ENCODE peak calls at places on chromosomes 12 and 14, in seven cellular contexts. One of them, this sample, is unnamed.
A peak's percentile ranks its signal among the peaks of the same experiment; 100 is the strongest.

GRCh38 chr12:45232771-45233372 is 17.0 kb downstream of the ANO6 start:
- DNase-seq in astrocyte of the spinal cord: peak; percentile 96
- DNase-seq in CD8-positive, alpha-beta T cell: no peak
- DNase-seq in progenitor cell of endocrine pancreas: no peak
- DNase-seq in HTR-8/SVneo: peak; percentile 79
- DNase-seq in ACHN: peak; percentile 99
- DNase-seq in left ventricle myocardium superior: no peak
- DNase-seq in this sample: no peak

GRCh38 chr12:112468041-112468440 is 49.3 kb downstream of the PTPN11 start:
- DNase-seq in ACHN: no peak
- DNase-seq in astrocyte of the spinal cord: no peak
- DNase-seq in progenitor cell of endocrine pancreas: no peak
- DNase-seq in left ventricle myocardium superior: no peak
- DNase-seq in CD8-positive, alpha-beta T cell: no peak
- DNase-seq in HTR-8/SVneo: no peak
- DNase-seq in this sample: no peak

GRCh38 chr14:71556730-71557129 is 375.5 kb upstream of the RGS6 start:
- DNase-seq in left ventricle myocardium superior: no peak
- DNase-seq in progenitor cell of endocrine pancreas: no peak
- DNase-seq in HTR-8/SVneo: no peak
- DNase-seq in astrocyte of the spinal cord: no peak
- DNase-seq in CD8-positive, alpha-beta T cell: no peak
- DNase-seq in ACHN: no peak
- DNase-seq in this sample: no peak

GRCh38 chr12:85782711-85783110 is 53.5 kb downstream of the RASSF9 start:
- DNase-seq in astrocyte of the spinal cord: no peak
- DNase-seq in HTR-8/SVneo: no peak
- DNase-seq in CD8-positive, alpha-beta T cell: no peak
- DNase-seq in progenitor cell of endocrine pancreas: no peak
- DNase-seq in left ventricle myocardium superior: no peak
- DNase-seq in ACHN: no peak
- DNase-seq in this sample: no peak

GRCh38 chr12:96255077-96255476 is 60.9 kb downstream of the ELK3 start:
- DNase-seq in astrocyte of the spinal cord: peak; percentile 78
- DNase-seq in ACHN: no peak
- DNase-seq in left ventricle myocardium superior: peak; percentile 58
- DNase-seq in CD8-positive, alpha-beta T cell: no peak
- DNase-seq in progenitor cell of endocrine pancreas: no peak
- DNase-seq in HTR-8/SVneo: no peak
- DNase-seq in this sample: no peak

GRCh38 chr14:98408024-98408555 is 863.9 kb downstream of the BCL11B start:
- DNase-seq in CD8-positive, alpha-beta T cell: no peak
- DNase-seq in progenitor cell of endocrine pancreas: no peak
- DNase-seq in astrocyte of the spinal cord: no peak
- DNase-seq in left ventricle myocardium superior: no peak
- DNase-seq in ACHN: no peak
- DNase-seq in HTR-8/SVneo: no peak
- DNase-seq in this sample: no peak

GRCh38 chr12:131280426-131280825 is 326.7 kb downstream of the ADGRD1 start:
- DNase-seq in left ventricle myocardium superior: peak; percentile 7
- DNase-seq in progenitor cell of endocrine pancreas: no peak
- DNase-seq in HTR-8/SVneo: no peak
- DNase-seq in astrocyte of the spinal cord: no peak
- DNase-seq in CD8-positive, alpha-beta T cell: no peak
- DNase-seq in ACHN: no peak
- DNase-seq in this sample: no peak

GRCh38 chr12:95590775-95591174 is 39.5 kb upstream of the USP44 start:
- DNase-seq in left ventricle myocardium superior: no peak
- DNase-seq in CD8-positive, alpha-beta T cell: no peak
- DNase-seq in HTR-8/SVneo: no peak
- DNase-seq in astrocyte of the spinal cord: no peak
- DNase-seq in progenitor cell of endocrine pancreas: no peak
- DNase-seq in ACHN: no peak
- DNase-seq in this sample: no peak

GRCh38 chr12:124927325-124928094 is 13.1 kb upstream of the UBC start:
- DNase-seq in HTR-8/SVneo: peak; percentile 73
- DNase-seq in ACHN: peak; percentile 97
- DNase-seq in astrocyte of the spinal cord: peak; percentile 88
- DNase-seq in progenitor cell of endocrine pancreas: peak; percentile 95
- DNase-seq in CD8-positive, alpha-beta T cell: peak; percentile 91
- DNase-seq in left ventricle myocardium superior: peak; percentile 91
- DNase-seq in this sample: peak; percentile 80

GRCh38 chr12:12714276-12715001 is 2.7 kb upstream of the CDKN1B start:
- DNase-seq in ACHN: peak; percentile 65
- DNase-seq in progenitor cell of endocrine pancreas: no peak
- DNase-seq in CD8-positive, alpha-beta T cell: peak; percentile 69
- DNase-seq in HTR-8/SVneo: no peak
- DNase-seq in left ventricle myocardium superior: peak; percentile 50
- DNase-seq in astrocyte of the spinal cord: peak; percentile 38
- DNase-seq in this sample: peak; percentile 39

GRCh38 chr14:66503532-66503931 is 4.4 kb upstream of the GPHN start:
- DNase-seq in progenitor cell of endocrine pancreas: no peak
- DNase-seq in left ventricle myocardium superior: no peak
- DNase-seq in HTR-8/SVneo: peak; percentile 28
- DNase-seq in astrocyte of the spinal cord: peak; percentile 71
- DNase-seq in CD8-positive, alpha-beta T cell: no peak
- DNase-seq in ACHN: peak; percentile 16
- DNase-seq in this sample: no peak

GRCh38 chr14:69592923-69593677 is 18.3 kb upstream of the SUSD6 start:
- DNase-seq in HTR-8/SVneo: no peak
- DNase-seq in progenitor cell of endocrine pancreas: no peak
- DNase-seq in left ventricle myocardium superior: peak; percentile 48
- DNase-seq in ACHN: no peak
- DNase-seq in CD8-positive, alpha-beta T cell: no peak
- DNase-seq in astrocyte of the spinal cord: peak; percentile 65
- DNase-seq in this sample: no peak